ENCODE peak calls at places on chromosomes 1 and 21, in seven cellular contexts. T, B, H, U, O, X and K are unnamed samples. For H3K4me1, the result is how much of the 10 kb centered on the place peaks cover.

GRCh38 chr1:1179339-1179982 is 5.8 kb downstream of the TTLL10 start:
- DNase-seq in U (peak), O (no peak), T (no peak), B (no peak), X (peak), H (no peak), K (peak)

GRCh38 chr1:27503961-27504587 is 14.1 kb upstream of the WASF2 start:
- DNase-seq in T (no peak), X (no peak), B (no peak), H (no peak), O (no peak), U (no peak), K (peak)

GRCh38 chr1:87279966-87280535 is 48.6 kb upstream of the LMO4 start:
- DNase-seq in H (no peak), B (no peak), T (peak), O (no peak), U (no peak), X (no peak), K (no peak)

GRCh38 chr21:41764558-41765392 is 2.1 kb downstream of the RIPK4 start:
- DNase-seq in U (peak), B (no peak), O (no peak), X (no peak), T (no peak), H (no peak), K (no peak)

GRCh38 chr1:39866767-39867166 is 16.5 kb downstream of the TRIT1 start:
- DNase-seq in H (peak), O (no peak), B (no peak), U (peak), T (peak), X (no peak), K (no peak)

GRCh38 chr1:31227891-31228290 is 11.8 kb downstream of the NKAIN1 start:
- DNase-seq in H (no peak), U (no peak), T (no peak), X (no peak), B (no peak), O (no peak), K (no peak)

GRCh38 chr1:155080250-155081228 is 1.9 kb downstream of the EFNA3 start:
- DNase-seq in U (peak), H (no peak), T (no peak), B (no peak), O (no peak), X (peak), K (peak)

GRCh38 chr1:41383094-41383852 is 22.0 kb downstream of the FOXO6 start:
- DNase-seq in H (no peak), O (no peak), U (peak), X (no peak), T (peak), B (peak), K (no peak)

GRCh38 chr1:41695118-41695517 is 210.6 kb upstream of the EDN2 start:
- DNase-seq in X (peak), B (peak), U (no peak), H (no peak), O (no peak), T (no peak), K (no peak)

GRCh38 chr1:153548722-153549695 is at the start of gene S100A3:
- DNase-seq in B (peak), X (peak), U (peak), T (peak), H (peak), O (peak), K (no peak)

GRCh38 chr1:216221260-216221700 is 202.0 kb downstream of the USH2A start:
- DNase-seq in T (peak), X (peak), H (no peak), O (peak), B (peak), U (peak), K (no peak)

GRCh38 chr1:58824753-58825389 is 41.0 kb upstream of the JUN start:
- DNase-seq in O (no peak), B (no peak), H (peak), T (no peak), X (peak), U (no peak), K (peak)

GRCh38 chr1:8120693-8121260 is 94.7 kb upstream of the ERRFI1 start:
- DNase-seq in B (peak), U (no peak), T (no peak), X (no peak), O (no peak), H (no peak), K (no peak)

GRCh38 chr1:201217146-201217545 is 26.5 kb downstream of the IGFN1 start:
- DNase-seq in H (no peak), B (no peak), O (no peak), X (no peak), U (peak), T (no peak), K (no peak)

GRCh38 chr1:228231192-228231591 is 23.3 kb downstream of the OBSCN start:
- DNase-seq in H (no peak), O (no peak), B (no peak), X (no peak), U (no peak), T (no peak), K (no peak)

GRCh38 chr1:177077734-177078489 is 86.6 kb downstream of the ASTN1 start:
- DNase-seq in B (no peak), X (no peak), T (no peak), H (no peak), O (no peak), U (no peak), K (no peak)

GRCh38 chr1:64001038-64001437 is 202.4 kb upstream of the UBE2U start:
- DNase-seq in O (no peak), U (no peak), T (peak), H (no peak), X (no peak), B (no peak), K (no peak)

GRCh38 chr1:64004451-64004850 is 199.0 kb upstream of the UBE2U start:
- DNase-seq in O (no peak), U (peak), T (no peak), B (no peak), X (no peak), H (no peak), K (no peak)

GRCh38 chr1:64010316-64010715 is 193.1 kb upstream of the UBE2U start:
- DNase-seq in U (no peak), B (no peak), H (no peak), O (no peak), T (no peak), X (no peak), K (no peak)

DNA sequence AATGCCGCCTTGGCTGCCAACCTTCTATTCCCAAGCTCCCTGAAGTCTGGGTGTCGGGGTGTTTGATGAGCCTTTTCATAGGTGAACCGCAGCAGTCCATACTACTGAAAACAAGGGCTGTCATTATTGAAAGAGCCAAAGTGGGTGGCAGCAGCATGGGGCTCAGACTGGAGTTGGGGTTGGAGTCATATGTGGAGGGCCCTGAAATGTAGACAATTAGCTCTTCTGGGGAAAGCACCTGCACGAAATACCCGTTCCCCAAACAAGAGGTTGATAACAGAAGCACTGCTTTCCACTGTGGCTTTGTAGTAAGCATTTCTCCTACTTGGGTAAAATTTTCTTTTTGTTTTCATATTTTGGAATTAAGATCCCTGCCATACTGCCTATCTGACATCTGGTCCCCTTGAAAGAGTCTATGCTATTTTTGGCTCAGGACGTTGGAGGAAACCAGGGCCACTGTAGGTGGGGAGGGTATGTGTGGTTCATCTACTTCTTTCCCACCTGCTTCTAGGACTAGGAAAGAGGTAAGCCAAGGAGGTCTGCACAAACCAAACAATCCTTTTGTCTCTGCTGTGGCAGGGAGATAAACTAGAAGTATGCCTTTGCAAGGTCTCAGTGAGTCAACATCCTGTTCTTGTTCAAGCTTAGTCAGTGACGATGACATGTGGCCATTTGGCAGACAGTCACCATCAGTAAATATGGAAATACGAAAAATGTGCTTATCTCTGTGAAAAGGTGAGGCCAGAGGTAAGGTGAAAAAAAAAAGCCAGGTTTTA is 197.0 kb upstream of the UBE2U start:
- DNase-seq in O (peak), X (no peak), U (peak), B (peak), T (peak), H (no peak), K (no peak)
- H3K4me3 ChIP-seq in O (no peak), X (no peak), U (no peak), B (no peak), T (no peak), H (no peak), K (no peak)

GRCh38 chr1:18805925-18806849 is 53.3 kb downstream of the TAS1R2 start:
- DNase-seq in O (no peak), U (no peak), H (no peak), B (no peak), X (no peak), T (no peak), K (no peak)
- H3K4me1 ChIP-seq in O (under half), U (under half), H (under half), B (under half), X (under half), T (under half), K (under half)

DNA sequence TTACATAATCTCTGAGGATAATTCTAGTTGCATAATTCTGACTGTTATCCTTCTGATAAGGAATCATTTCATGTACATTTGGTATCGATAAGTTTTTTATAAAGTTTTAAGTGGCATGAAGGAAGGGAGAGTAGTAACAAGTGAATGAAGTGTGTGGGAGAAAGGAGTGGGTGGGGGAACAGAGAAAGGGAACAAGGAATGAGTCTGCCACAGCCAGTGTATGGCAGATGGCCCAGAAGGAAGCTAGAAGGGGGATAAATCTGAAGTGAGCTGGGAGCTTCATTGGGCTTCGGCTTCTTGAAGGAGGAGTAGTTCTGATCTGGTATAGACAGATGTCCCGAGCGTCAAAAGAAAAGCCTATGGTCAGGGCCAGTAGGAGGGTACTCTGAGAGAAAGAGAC is 18.6 kb downstream of the ZBTB40 start:
- DNase-seq in X (no peak), T (no peak), U (no peak), O (no peak), B (no peak), H (no peak), K (no peak)
- TF ChIP-seq CTCF in X (no peak), T (no peak), U (no peak), O (no peak), B (no peak), H (no peak), K (no peak)

GRCh38 chr1:203954293-203954692 is 92.9 kb downstream of the SNRPE start:
- DNase-seq in X (no peak), H (no peak), B (no peak), O (no peak), U (no peak), T (no peak), K (no peak)

GRCh38 chr1:203954788-203955552 is 93.6 kb downstream of the SNRPE start:
- DNase-seq in H (no peak), U (no peak), B (no peak), T (no peak), O (no peak), X (no peak), K (no peak)
- H3K4me3 ChIP-seq in H (no peak), U (no peak), B (no peak), T (no peak), O (no peak), X (no peak), K (no peak)

DNA sequence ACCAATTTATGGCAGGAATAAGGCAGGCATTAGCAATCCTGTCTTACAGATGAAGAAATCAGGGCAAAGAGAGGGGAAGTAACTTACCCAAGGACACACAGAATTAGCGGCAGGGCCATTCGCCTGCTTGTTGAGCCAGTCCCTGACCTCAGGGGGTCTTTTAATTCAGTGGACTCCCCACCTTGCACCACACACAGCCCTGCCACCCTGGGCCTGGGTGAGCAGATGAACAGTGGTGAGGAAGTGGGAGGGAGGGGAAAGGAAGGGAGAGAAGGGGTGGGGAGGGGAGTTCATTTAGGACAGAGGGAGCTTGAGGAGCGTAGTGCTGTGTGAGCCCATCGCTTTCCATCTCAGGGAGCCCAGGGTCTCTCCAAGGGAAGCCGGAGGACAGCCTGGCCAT is 34.7 kb downstream of the GLIS1 start:
- DNase-seq in B (no peak), O (no peak), U (no peak), X (no peak), T (no peak), H (no peak), K (no peak)
- H3K4me1 ChIP-seq in B (under half), O (under half), U (under half), X (under half), T (under half), H (under half), K (under half)